ENCODE peak calls at places on chromosomes 3 and 15, in five cellular contexts. U, N, G, J and H are unnamed samples.

GRCh38 chr15:77118787-77119410 is 48.0 kb upstream of the TSPAN3 start:
- DNase-seq in U (peak), N (peak), G (peak), J (no peak), H (peak)

GRCh38 chr3:56782215-56782614 is 19.5 kb downstream of the ARHGEF3 start:
- DNase-seq in U (no peak), N (no peak), G (no peak), J (no peak), H (no peak)

GRCh38 chr3:13111874-13112520 is 38.8 kb upstream of the IQSEC1 start:
- DNase-seq in U (no peak), N (no peak), G (no peak), J (no peak), H (no peak)

GRCh38 chr3:58388550-58389061 is 45.0 kb downstream of the PDHB start:
- DNase-seq in U (no peak), N (peak), G (peak), J (no peak), H (no peak)

GRCh38 chr3:143201870-143202269 is 82.3 kb downstream of the CHST2 start:
- DNase-seq in U (no peak), N (no peak), G (no peak), J (no peak), H (no peak)

GRCh38 chr15:62068787-62069170 is 2.0 kb downstream of the C2CD4A start:
- DNase-seq in U (no peak), N (peak), G (no peak), J (no peak), H (no peak)

GRCh38 chr3:170697803-170698350 is 112.0 kb upstream of the SLC7A14 start:
- DNase-seq in U (no peak), N (peak), G (no peak), J (no peak), H (no peak)

GRCh38 chr3:28850186-28850585 is 430.7 kb upstream of the RBMS3 start:
- DNase-seq in U (no peak), N (peak), G (no peak), J (no peak), H (no peak)

GRCh38 chr3:184354121-184354728 is 7.2 kb downstream of the CLCN2 start:
- DNase-seq in U (peak), N (no peak), G (no peak), J (no peak), H (peak)

GRCh38 chr15:89179966-89180875 is 41.2 kb downstream of the RLBP1 start:
- DNase-seq in U (no peak), N (peak), G (peak), J (no peak), H (peak)

GRCh38 chr15:73760330-73760729 is 7.2 kb upstream of the INSYN1 start:
- DNase-seq in U (no peak), N (no peak), G (no peak), J (no peak), H (no peak)

GRCh38 chr15:67035886-67036285 is 29.5 kb upstream of the SMAD3 start:
- DNase-seq in U (no peak), N (peak), G (no peak), J (no peak), H (no peak)

GRCh38 chr3:111998661-111999641 is at the start of gene TAGLN3:
- DNase-seq in U (peak), N (peak), G (no peak), J (no peak), H (peak)

GRCh38 chr3:52432631-52433030 is 12.3 kb downstream of the SEMA3G start:
- DNase-seq in U (no peak), N (no peak), G (no peak), J (no peak), H (no peak)

GRCh38 chr3:143832433-143832832 is 15.8 kb downstream of the SLC9A9 start:
- DNase-seq in U (no peak), N (peak), G (no peak), J (no peak), H (no peak)

GRCh38 chr3:50190921-50191660 is at the start of gene GNAT1:
- DNase-seq in U (no peak), N (no peak), G (no peak), J (no peak), H (no peak)

GRCh38 chr3:50187750-50188149 is 3.7 kb upstream of the GNAT1 start:
- DNase-seq in U (no peak), N (no peak), G (no peak), J (no peak), H (no peak)

GRCh38 chr3:50189989-50190388 is 1.4 kb upstream of the GNAT1 start:
- DNase-seq in U (no peak), N (no peak), G (no peak), J (no peak), H (no peak)

GRCh38 chr3:50192124-50192523 is 714 bp downstream of the GNAT1 start:
- DNase-seq in U (no peak), N (no peak), G (no peak), J (no peak), H (no peak)

DNA sequence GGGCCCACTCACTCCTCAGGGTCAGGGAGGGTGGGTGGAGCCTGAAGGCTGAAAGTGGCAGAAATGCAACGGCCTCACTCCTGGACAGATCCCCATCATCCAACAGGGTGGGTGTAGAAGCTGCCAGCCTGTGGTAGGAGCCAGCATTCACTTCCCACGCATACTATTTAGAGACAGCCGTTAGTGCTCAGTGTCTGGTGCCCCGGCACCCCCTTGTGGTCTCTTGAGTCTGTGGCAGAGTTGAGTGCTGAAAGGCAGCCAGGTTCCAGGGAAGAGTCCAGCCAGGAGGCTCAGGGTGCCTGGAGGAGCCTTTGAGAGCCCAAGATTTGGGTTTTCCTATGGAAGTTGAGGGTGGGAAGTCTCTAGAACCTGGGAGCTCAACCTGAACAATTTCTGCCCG is 2.1 kb upstream of the GNAT1 start:
- DNase-seq in U (peak), N (peak), G (peak), J (peak), H (peak)
- TF ChIP-seq CTCF in U (peak), N (peak), G (peak), J (peak), H (peak)

DNA sequence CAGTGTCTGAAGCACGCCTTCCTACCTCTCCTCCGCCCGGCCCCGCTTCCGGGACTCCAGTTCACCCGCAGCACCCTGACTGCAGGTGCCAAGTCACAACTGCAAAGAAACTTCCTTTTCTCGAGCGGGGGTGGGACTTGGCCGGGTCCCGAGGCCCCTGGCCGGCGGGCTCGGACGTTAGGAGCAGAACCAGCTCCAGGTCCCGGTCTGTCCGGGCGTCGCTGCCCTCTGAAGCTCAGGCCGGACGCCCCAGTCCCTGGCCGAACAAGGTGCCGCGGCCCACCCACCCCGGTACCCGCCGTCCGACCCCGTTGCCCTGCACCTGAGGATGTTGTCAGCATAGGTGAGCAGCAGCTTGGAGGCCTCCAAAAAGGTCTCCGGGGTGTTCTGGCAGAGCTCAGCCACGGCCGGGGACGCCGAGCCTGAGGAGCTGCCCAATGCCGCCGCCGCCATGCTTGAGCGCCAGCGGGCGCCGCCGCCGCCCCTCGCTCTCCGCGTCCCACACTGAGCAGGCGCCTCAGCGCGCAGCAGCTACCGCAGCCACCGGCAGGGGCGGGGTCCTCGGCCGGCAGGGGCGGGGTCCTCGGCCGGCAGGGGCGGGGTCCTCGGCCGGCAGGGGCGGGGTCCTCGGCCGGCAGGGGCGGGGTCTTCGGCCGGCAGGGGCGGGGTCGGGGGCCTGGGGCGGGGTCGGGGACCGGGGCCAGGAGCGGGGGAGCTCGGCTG is at the start of gene NGLY1:
- DNase-seq in U (peak), N (peak), G (peak), J (peak), H (peak)
- TF ChIP-seq CTCF in U (no peak), N (no peak), G (peak), J (peak), H (no peak)

GRCh38 chr3:39809181-39809994 is at the start of gene MYRIP:
- DNase-seq in U (peak), N (peak), G (no peak), J (no peak), H (peak)
- TF ChIP-seq CTCF in U (no peak), N (no peak), G (no peak), J (no peak), H (no peak)

GRCh38 chr15:53716909-53717878 is 42.3 kb downstream of the WDR72 start:
- DNase-seq in U (no peak), N (no peak), G (no peak), J (no peak), H (no peak)
- TF ChIP-seq CTCF in U (peak), N (no peak), G (no peak), J (no peak), H (no peak)

GRCh38 chr3:125161607-125162219 is 50.8 kb downstream of the SLC12A8 start:
- DNase-seq in U (no peak), N (no peak), G (no peak), J (no peak), H (no peak)

GRCh38 chr3:125166581-125166980 is 46.0 kb downstream of the SLC12A8 start:
- DNase-seq in U (no peak), N (no peak), G (no peak), J (no peak), H (no peak)

GRCh38 chr3:125165189-125165947 is 47.2 kb downstream of the SLC12A8 start:
- DNase-seq in U (no peak), N (peak), G (peak), J (no peak), H (no peak)

GRCh38 chr3:125165948-125166553 is 46.5 kb downstream of the SLC12A8 start:
- DNase-seq in U (no peak), N (no peak), G (no peak), J (no peak), H (no peak)

DNA sequence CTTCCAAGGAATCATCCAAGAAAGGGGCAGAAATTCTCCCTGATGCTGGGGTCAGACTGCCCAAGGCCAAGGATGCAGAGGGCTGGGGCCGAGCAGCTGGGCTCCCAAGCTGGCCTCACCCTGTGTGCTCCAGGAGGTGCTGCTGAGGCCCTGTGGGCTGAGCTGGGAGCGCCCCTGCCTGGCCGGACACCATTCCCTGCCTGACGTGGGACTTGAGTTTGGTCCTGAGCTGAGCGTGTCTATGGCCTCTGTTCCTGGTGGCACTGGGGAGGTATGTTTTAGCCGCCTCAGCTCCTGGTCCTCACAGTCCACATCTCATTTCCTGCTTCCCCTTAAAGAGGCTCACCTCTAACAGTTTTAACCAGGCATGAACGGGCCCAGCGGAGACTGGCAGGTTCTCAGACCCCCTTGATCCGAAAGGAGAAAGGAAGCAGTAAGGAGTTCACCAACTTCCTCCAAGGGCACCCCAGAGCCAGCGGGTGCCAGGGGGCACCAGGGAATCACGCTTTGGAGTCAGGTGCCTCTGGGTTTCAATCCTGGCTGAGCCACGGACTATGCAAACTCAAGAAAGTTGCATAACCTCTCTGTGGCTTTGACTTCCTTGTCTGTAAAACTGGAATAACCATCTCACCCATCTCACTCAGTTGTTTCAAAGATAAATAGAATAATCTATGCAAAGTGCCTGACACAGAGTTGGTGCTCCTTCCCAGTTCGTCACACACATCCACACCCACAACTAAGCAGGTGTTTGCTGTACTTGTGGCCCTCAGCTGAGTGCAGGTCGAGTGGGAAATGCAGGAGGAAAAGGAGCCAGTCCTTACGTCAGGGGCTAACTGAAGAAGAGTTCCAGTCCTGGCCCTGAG is 48.6 kb downstream of the SLC12A8 start:
- DNase-seq in U (no peak), N (peak), G (no peak), J (no peak), H (no peak)
- TF ChIP-seq CTCF in U (no peak), N (peak), G (peak), J (no peak), H (no peak)

DNA sequence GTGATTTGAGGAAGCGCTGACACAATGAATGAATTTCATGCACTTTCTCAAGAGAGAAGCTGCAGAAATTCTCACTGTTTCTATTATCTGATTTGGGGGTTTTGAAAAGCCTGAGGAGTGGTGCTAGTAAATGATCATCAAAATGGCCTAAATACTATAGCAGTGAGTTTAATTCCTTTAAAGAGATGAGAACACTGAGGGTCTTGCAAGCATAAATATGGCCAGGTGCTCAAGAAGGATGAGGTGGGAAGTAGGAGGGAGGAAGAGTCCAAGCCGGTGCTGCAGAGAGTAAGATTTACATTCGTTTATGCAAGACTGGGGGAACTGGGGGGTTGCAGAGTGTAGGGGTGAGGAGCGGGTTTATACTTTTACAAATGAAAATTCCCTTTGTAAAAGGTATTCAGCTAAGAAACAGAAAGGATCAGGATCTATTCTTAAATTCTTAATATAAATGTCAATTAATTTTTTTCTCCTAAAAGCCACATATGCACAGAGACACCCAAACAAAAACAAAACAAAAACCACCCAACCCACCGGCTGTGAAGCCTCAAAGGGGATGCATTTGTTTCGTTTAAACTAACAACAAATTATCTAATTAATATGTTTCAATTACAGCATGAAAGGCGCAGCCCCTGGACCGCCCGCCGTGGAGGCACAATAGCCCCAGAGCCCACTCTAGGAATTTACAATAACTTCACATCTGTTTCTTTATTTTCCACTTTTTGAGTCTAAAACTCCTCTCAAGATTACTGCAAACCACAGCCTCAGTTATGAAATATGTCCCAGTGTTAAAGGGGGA is 5.7 kb downstream of the FOXB1 start:
- DNase-seq in U (no peak), N (no peak), G (no peak), J (no peak), H (no peak)
- TF ChIP-seq CTCF in U (no peak), N (no peak), G (no peak), J (no peak), H (no peak)